ENCODE peak calls at places on chromosomes 1 and 21, in seven cellular contexts. A is psoas muscle; U is activated CD4-positive, CD25-positive, alpha-beta regulatory T cell; W is T-helper 22 cell; C is ELF-1; R is NCI-H510A treated with DMSO at 0.1 percent for 48 hours; Z is NCI-H1694. V is an unnamed sample.

GRCh38 chr1:31396633-31397351 is 16.2 kb upstream of the SERINC2 start:
- DNase-seq in Z (no peak), R (no peak), C (no peak), U (no peak), W (no peak), A (no peak), V (no peak)

GRCh38 chr1:72186733-72187307 is 95.5 kb downstream of the NEGR1 start:
- DNase-seq in A (no peak), Z (peak; percentile 24), R (no peak), U (no peak), W (no peak), C (no peak), V (peak; percentile 60)

GRCh38 chr21:37982496-37983318 is 66.5 kb upstream of the KCNJ6 start:
- DNase-seq in W (no peak), C (no peak), U (no peak), Z (no peak), A (no peak), R (no peak), V (no peak)

GRCh38 chr1:6667139-6667538 is 34.5 kb downstream of the DNAJC11 start:
- DNase-seq in A (no peak), Z (no peak), C (no peak), W (no peak), U (no peak), R (no peak), V (no peak)

GRCh38 chr1:225447001-225447615 is 19.3 kb upstream of the LBR start:
- DNase-seq in A (no peak), R (no peak), U (no peak), W (no peak), C (peak; percentile 93), Z (no peak), V (no peak)

GRCh38 chr1:89687254-89687653 is 54.3 kb downstream of the LRRC8C start:
- DNase-seq in R (no peak), C (no peak), A (no peak), U (no peak), Z (no peak), W (no peak), V (no peak)

GRCh38 chr1:240706150-240706904 is 94.4 kb upstream of the GREM2 start:
- DNase-seq in U (no peak), Z (no peak), C (no peak), W (no peak), A (no peak), R (no peak), V (no peak)

GRCh38 chr1:115114308-115114707 is 25.0 kb upstream of the TSPAN2 start:
- DNase-seq in U (no peak), Z (no peak), A (no peak), R (peak; percentile 58), C (no peak), W (no peak), V (peak; percentile 77)

GRCh38 chr1:26378088-26378878 is 5.7 kb upstream of the ZNF683 start:
- DNase-seq in C (peak; percentile 32), Z (no peak), R (no peak), A (no peak), W (peak; percentile 69), U (no peak), V (no peak)

GRCh38 chr21:17611414-17612022 is 1.2 kb downstream of the BTG3 start:
- DNase-seq in Z (peak; percentile 22), A (peak; percentile 79), W (peak; percentile 62), U (peak; percentile 23), R (peak; percentile 25), C (peak; percentile 88), V (peak; percentile 80)

GRCh38 chr1:184419734-184420161 is 32.9 kb downstream of the C1orf21 start:
- DNase-seq in R (no peak), W (no peak), Z (no peak), U (no peak), A (no peak), C (no peak), V (peak; percentile 39)

GRCh38 chr1:37721565-37721964 is 29.2 kb downstream of the CDCA8 start:
- DNase-seq in W (no peak), A (no peak), R (no peak), Z (no peak), C (peak; percentile 18), U (no peak), V (no peak)

GRCh38 chr21:43814215-43815106 is 25.1 kb downstream of the RRP1 start:
- DNase-seq in C (peak; percentile 68), A (peak; percentile 33), R (no peak), W (no peak), U (no peak), Z (no peak), V (peak; percentile 16)

GRCh38 chr1:51843948-51844347 is 34.6 kb downstream of the NRDC start:
- DNase-seq in C (no peak), A (no peak), R (no peak), Z (no peak), W (no peak), U (no peak), V (no peak)

GRCh38 chr21:38441153-38441552 is 57.1 kb downstream of the ERG start:
- DNase-seq in W (no peak), C (no peak), Z (no peak), U (no peak), R (no peak), A (no peak), V (no peak)

GRCh38 chr1:41811051-41811795 is 107.5 kb downstream of the HIVEP3 start:
- DNase-seq in R (no peak), W (no peak), Z (no peak), A (no peak), U (peak; percentile 20), C (no peak), V (no peak)

GRCh38 chr1:41918450-41919043 is at the start of gene HIVEP3:
- DNase-seq in U (no peak), R (peak; percentile 76), Z (peak; percentile 44), W (no peak), A (no peak), C (peak; percentile 40), V (peak; percentile 87)

GRCh38 chr1:67883069-67883468 is 49.8 kb upstream of the GNG12 start:
- DNase-seq in C (no peak), R (no peak), W (no peak), A (no peak), Z (no peak), U (no peak), V (peak; percentile 63)

GRCh38 chr21:28099296-28099695 is 893.4 kb downstream of the LTN1 start:
- DNase-seq in Z (no peak), R (no peak), W (no peak), U (no peak), C (no peak), A (peak; percentile 73), V (no peak)

GRCh38 chr1:30446508-30446907 is 276.9 kb downstream of the MATN1 start:
- DNase-seq in A (no peak), C (no peak), Z (no peak), R (no peak), W (no peak), U (no peak), V (no peak)

GRCh38 chr21:43333301-43334062 is 93.4 kb downstream of the SIK1 start:
- DNase-seq in A (peak; percentile 58), W (no peak), C (peak; percentile 93), U (no peak), Z (no peak), R (peak; percentile 67), V (peak; percentile 84)

GRCh38 chr1:4494558-4494957 is 159.9 kb upstream of the AJAP1 start:
- DNase-seq in Z (no peak), W (no peak), U (no peak), C (peak; percentile 35), R (no peak), A (no peak), V (no peak)

GRCh38 chr1:22791736-22792325 is 81.2 kb downstream of the EPHB2 start:
- DNase-seq in A (no peak), R (no peak), U (no peak), W (no peak), Z (no peak), C (no peak), V (no peak)

GRCh38 chr1:20589331-20590312 is 725 bp downstream of the CDA start:
- DNase-seq in W (no peak), C (peak; percentile 64), Z (no peak), U (no peak), R (no peak), A (peak; percentile 75), V (no peak)

GRCh38 chr1:210264521-210265380 is 32.2 kb downstream of the SERTAD4 start:
- DNase-seq in A (no peak), U (no peak), R (no peak), Z (peak; percentile 11), W (no peak), C (peak; percentile 44), V (peak; percentile 19)

GRCh38 chr1:35470964-35471613 is 86.1 kb downstream of the KIAA0319L start:
- DNase-seq in R (no peak), Z (no peak), W (no peak), C (peak; percentile 14), U (no peak), A (no peak), V (no peak)

GRCh38 chr21:46079357-46080170 is 18.3 kb upstream of the COL6A2 start:
- DNase-seq in Z (no peak), A (peak; percentile 54), W (no peak), R (no peak), C (no peak), U (no peak), V (no peak)

GRCh38 chr1:170200665-170201397 is 55.1 kb downstream of the NTMT2 start:
- DNase-seq in W (no peak), C (no peak), R (no peak), A (no peak), Z (no peak), U (no peak), V (no peak)

GRCh38 chr1:95086949-95087533 is 14.3 kb upstream of the ALG14 start:
- DNase-seq in R (no peak), A (no peak), C (peak; percentile 62), W (no peak), U (no peak), Z (no peak), V (peak; percentile 27)

GRCh38 chr1:101071470-101071886 is 45.9 kb upstream of the DPH5 start:
- DNase-seq in W (no peak), A (no peak), U (no peak), R (peak; percentile 30), C (no peak), Z (no peak), V (peak; percentile 62)

GRCh38 chr1:240092301-240093119 is 827 bp downstream of the FMN2 start:
- DNase-seq in A (no peak), W (no peak), Z (peak; percentile 35), C (peak; percentile 73), R (no peak), U (no peak), V (peak; percentile 78)

GRCh38 chr1:180228648-180229482 is 1.2 kb upstream of the LHX4 start:
- DNase-seq in R (no peak), C (peak; percentile 54), Z (no peak), A (no peak), W (no peak), U (no peak), V (peak; percentile 86)

GRCh38 chr1:158972841-158973240 is 36.9 kb upstream of the IFI16 start:
- DNase-seq in A (no peak), W (no peak), Z (no peak), R (no peak), C (no peak), U (no peak), V (peak; percentile 74)

GRCh38 chr1:234997201-234998173 is 131.2 kb downstream of the TOMM20 start:
- DNase-seq in U (no peak), A (peak; percentile 100), R (peak; percentile 57), C (no peak), W (no peak), Z (no peak), V (peak; percentile 96)

V was measured in DMS53.